ENCODE peak calls at places on chromosomes 16 and 17, in four cellular contexts. One of them, this sample, is unnamed.

GRCh38 chr16:30581462-30581861 is 4.0 kb downstream of the ZNF785 start:
- DNase-seq in CD8-positive, alpha-beta memory T cell: no peak
- DNase-seq in A673: no peak
- DNase-seq in GM12865: no peak
- DNase-seq in this sample: no peak

GRCh38 chr16:67927131-67927941 is 4.3 kb downstream of the CTRL start:
- DNase-seq in CD8-positive, alpha-beta memory T cell: no peak
- DNase-seq in A673: no peak
- DNase-seq in GM12865: no peak
- DNase-seq in this sample: peak; percentile 42

GRCh38 chr17:1164935-1165556 is 14.7 kb downstream of the ABR start:
- DNase-seq in CD8-positive, alpha-beta memory T cell: no peak
- DNase-seq in A673: no peak
- DNase-seq in GM12865: no peak
- DNase-seq in this sample: no peak

GRCh38 chr17:55577011-55577586 is 65.8 kb upstream of the SMIM36 start:
- DNase-seq in CD8-positive, alpha-beta memory T cell: peak; percentile 14
- DNase-seq in A673: peak; percentile 59
- DNase-seq in GM12865: peak; percentile 78
- DNase-seq in this sample: peak; percentile 51

GRCh38 chr16:54538241-54538640 is 251.7 kb upstream of the IRX3 start:
- DNase-seq in CD8-positive, alpha-beta memory T cell: no peak
- DNase-seq in A673: peak; percentile 26
- DNase-seq in GM12865: no peak
- DNase-seq in this sample: no peak

GRCh38 chr16:49696414-49697101 is 159.4 kb downstream of the ZNF423 start:
- DNase-seq in CD8-positive, alpha-beta memory T cell: no peak
- DNase-seq in A673: no peak
- DNase-seq in GM12865: no peak
- DNase-seq in this sample: no peak

GRCh38 chr17:21463204-21463661 is 87.1 kb downstream of the KCNJ12 start:
- DNase-seq in CD8-positive, alpha-beta memory T cell: no peak
- DNase-seq in A673: no peak
- DNase-seq in GM12865: no peak
- DNase-seq in this sample: no peak

GRCh38 chr17:49819118-49819517 is 28.8 kb downstream of the TAC4 start:
- DNase-seq in CD8-positive, alpha-beta memory T cell: no peak
- DNase-seq in A673: no peak
- DNase-seq in GM12865: no peak
- DNase-seq in this sample: no peak

GRCh38 chr16:85640254-85640558 is 27.1 kb downstream of the GSE1 start:
- DNase-seq in CD8-positive, alpha-beta memory T cell: no peak
- DNase-seq in A673: peak; percentile 37
- DNase-seq in GM12865: no peak
- DNase-seq in this sample: no peak

GRCh38 chr17:2203818-2204217 is 99.8 kb downstream of the SMG6 start:
- DNase-seq in CD8-positive, alpha-beta memory T cell: no peak
- DNase-seq in A673: no peak
- DNase-seq in GM12865: no peak
- DNase-seq in this sample: no peak

GRCh38 chr17:67027031-67027628 is 17.2 kb upstream of the CACNG1 start:
- DNase-seq in CD8-positive, alpha-beta memory T cell: no peak
- DNase-seq in A673: no peak
- DNase-seq in GM12865: no peak
- DNase-seq in this sample: no peak

GRCh38 chr16:84247341-84247740 is 7.5 kb upstream of the KCNG4 start:
- DNase-seq in CD8-positive, alpha-beta memory T cell: no peak
- DNase-seq in A673: no peak
- DNase-seq in GM12865: no peak
- DNase-seq in this sample: no peak

GRCh38 chr16:29802416-29802935 is 3.9 kb upstream of the MAZ start:
- DNase-seq in CD8-positive, alpha-beta memory T cell: no peak
- DNase-seq in A673: no peak
- DNase-seq in GM12865: no peak
- DNase-seq in this sample: no peak

GRCh38 chr16:10601444-10602401 is 21.3 kb upstream of the EMP2 start:
- DNase-seq in CD8-positive, alpha-beta memory T cell: no peak
- DNase-seq in A673: no peak
- DNase-seq in GM12865: peak; percentile 27
- DNase-seq in this sample: no peak

GRCh38 chr16:82750078-82750477 is 123.3 kb downstream of the CDH13 start:
- DNase-seq in CD8-positive, alpha-beta memory T cell: no peak
- DNase-seq in A673: no peak
- DNase-seq in GM12865: no peak
- DNase-seq in this sample: no peak

GRCh38 chr16:89906141-89907025 is 12.3 kb upstream of the MC1R start:
- DNase-seq in CD8-positive, alpha-beta memory T cell: no peak
- DNase-seq in A673: no peak
- DNase-seq in GM12865: no peak
- DNase-seq in this sample: no peak

GRCh38 chr17:74790206-74791066 is 14.3 kb upstream of the NAT9 start:
- DNase-seq in CD8-positive, alpha-beta memory T cell: no peak
- DNase-seq in A673: peak; percentile 30
- DNase-seq in GM12865: no peak
- DNase-seq in this sample: no peak

GRCh38 chr17:8121531-8122390 is 2.1 kb downstream of the HES7 start:
- DNase-seq in CD8-positive, alpha-beta memory T cell: peak; percentile 43
- DNase-seq in A673: peak; percentile 82
- DNase-seq in GM12865: peak; percentile 86
- DNase-seq in this sample: peak; percentile 89

GRCh38 chr17:34235389-34236028 is 19.6 kb upstream of the CCL2 start:
- DNase-seq in CD8-positive, alpha-beta memory T cell: no peak
- DNase-seq in A673: no peak
- DNase-seq in GM12865: no peak
- DNase-seq in this sample: no peak

GRCh38 chr17:2049333-2050245 is 5.3 kb upstream of the HIC1 start:
- DNase-seq in CD8-positive, alpha-beta memory T cell: peak; percentile 89
- DNase-seq in A673: peak; percentile 91
- DNase-seq in GM12865: peak; percentile 89
- DNase-seq in this sample: peak; percentile 96

GRCh38 chr16:87806246-87806607 is 40.4 kb upstream of the KLHDC4 start:
- DNase-seq in CD8-positive, alpha-beta memory T cell: no peak
- DNase-seq in A673: no peak
- DNase-seq in GM12865: no peak
- DNase-seq in this sample: peak; percentile 82

GRCh38 chr16:66036162-66036561 is 330.3 kb upstream of the CDH5 start:
- DNase-seq in CD8-positive, alpha-beta memory T cell: no peak
- DNase-seq in A673: peak; percentile 34
- DNase-seq in GM12865: no peak
- DNase-seq in this sample: no peak

GRCh38 chr16:47612711-47613110 is 151.6 kb downstream of the PHKB start:
- DNase-seq in CD8-positive, alpha-beta memory T cell: no peak
- DNase-seq in A673: no peak
- DNase-seq in GM12865: no peak
- DNase-seq in this sample: no peak

GRCh38 chr17:29292992-29293889 is 707 bp downstream of the NUFIP2 start:
- DNase-seq in CD8-positive, alpha-beta memory T cell: peak; percentile 59
- DNase-seq in A673: peak; percentile 74
- DNase-seq in GM12865: peak; percentile 70
- DNase-seq in this sample: peak; percentile 87

GRCh38 chr16:63061319-63061718 is 1025.1 kb upstream of the CDH8 start:
- DNase-seq in CD8-positive, alpha-beta memory T cell: no peak
- DNase-seq in A673: no peak
- DNase-seq in GM12865: no peak
- DNase-seq in this sample: no peak

GRCh38 chr16:89624775-89625761 is 11.6 kb downstream of the DPEP1 start:
- DNase-seq in CD8-positive, alpha-beta memory T cell: no peak
- DNase-seq in A673: no peak
- DNase-seq in GM12865: no peak
- DNase-seq in this sample: no peak

GRCh38 chr17:76726231-76726765 is at the start of gene JMJD6:
- DNase-seq in CD8-positive, alpha-beta memory T cell: no peak
- DNase-seq in A673: peak; percentile 98
- DNase-seq in GM12865: peak; percentile 99
- DNase-seq in this sample: peak; percentile 97

GRCh38 chr17:82300228-82300627 is 17.2 kb downstream of the CD7 start:
- DNase-seq in CD8-positive, alpha-beta memory T cell: no peak
- DNase-seq in A673: no peak
- DNase-seq in GM12865: no peak
- DNase-seq in this sample: no peak

GRCh38 chr17:10618202-10618635 is 38.9 kb downstream of the MYH3 start:
- DNase-seq in CD8-positive, alpha-beta memory T cell: peak; percentile 42
- DNase-seq in A673: peak; percentile 85
- DNase-seq in GM12865: peak; percentile 80
- DNase-seq in this sample: peak; percentile 92

GRCh38 chr17:16273499-16273898 is 56.5 kb downstream of the PIGL start:
- DNase-seq in CD8-positive, alpha-beta memory T cell: no peak
- DNase-seq in A673: no peak
- DNase-seq in GM12865: no peak
- DNase-seq in this sample: no peak

This sample was measured in Karpas-422.